ENCODE peak calls at places on chromosomes 3 and 15, in ten cellular contexts. B, V, F, X, C, N, T, L, H and J are unnamed samples.

GRCh38 chr15:77578641-77579372 is 53.9 kb downstream of the LINGO1 start:
- DNase-seq in H (no peak), L (no peak), C (no peak), V (no peak), F (no peak), X (no peak), B (no peak), T (no peak), N (no peak), J (no peak)

GRCh38 chr3:98013428-98014349 is 21.4 kb downstream of the GABRR3 start:
- DNase-seq in H (no peak), N (no peak), L (peak), V (no peak), X (peak), T (no peak), B (peak), C (no peak), F (no peak), J (no peak)

GRCh38 chr3:94544131-94544530 is 481.3 kb downstream of the NSUN3 start:
- DNase-seq in N (no peak), F (no peak), H (no peak), V (no peak), T (no peak), C (no peak), L (no peak), X (no peak), B (no peak), J (no peak)

GRCh38 chr3:61875976-61876671 is 314.8 kb downstream of the PTPRG start:
- DNase-seq in C (no peak), X (no peak), V (no peak), T (no peak), B (no peak), L (no peak), N (no peak), H (no peak), F (no peak), J (no peak)

GRCh38 chr15:85727068-85727467 is 67.7 kb downstream of the KLHL25 start:
- DNase-seq in T (no peak), V (no peak), F (no peak), L (peak), B (peak), C (no peak), N (no peak), X (no peak), H (no peak), J (no peak)

GRCh38 chr3:30319713-30320112 is 286.7 kb upstream of the TGFBR2 start:
- DNase-seq in V (no peak), F (no peak), N (no peak), C (peak), H (peak), L (peak), X (peak), T (no peak), B (peak), J (peak)

GRCh38 chr15:69849232-69849610 is 248.5 kb downstream of the TLE3 start:
- DNase-seq in B (no peak), F (no peak), H (no peak), C (no peak), V (no peak), N (no peak), T (no peak), X (no peak), L (no peak), J (no peak)

GRCh38 chr3:13063225-13063624 is 10.0 kb downstream of the IQSEC1 start:
- DNase-seq in F (no peak), N (no peak), L (no peak), X (no peak), B (no peak), T (no peak), H (no peak), V (no peak), C (no peak), J (no peak)

GRCh38 chr15:59371458-59372351 is 966 bp downstream of the MYO1E start:
- DNase-seq in B (no peak), F (no peak), C (no peak), H (peak), N (peak), L (peak), V (no peak), T (no peak), X (peak), J (no peak)

GRCh38 chr3:33612641-33613040 is 105.4 kb downstream of the CLASP2 start:
- DNase-seq in T (no peak), H (no peak), L (no peak), V (no peak), B (no peak), C (no peak), F (no peak), N (no peak), X (peak), J (no peak)

GRCh38 chr15:36294359-36294758 is 285.1 kb upstream of the CDIN1 start:
- DNase-seq in N (no peak), C (no peak), X (no peak), L (peak), H (no peak), F (no peak), V (no peak), T (no peak), B (no peak), J (no peak)

GRCh38 chr15:89817701-89818280 is 3.1 kb upstream of the ANPEP start:
- DNase-seq in F (no peak), H (no peak), B (no peak), L (peak), T (no peak), V (no peak), N (no peak), X (no peak), C (no peak), J (peak)

GRCh38 chr3:159765025-159765859 is 223.4 kb upstream of the IL12A start:
- DNase-seq in X (peak), C (peak), T (peak), L (peak), V (no peak), H (peak), B (peak), F (no peak), N (peak), J (peak)

GRCh38 chr3:72042397-72043211 is 257.7 kb upstream of the PROK2 start:
- DNase-seq in N (no peak), F (no peak), L (peak), B (peak), V (no peak), C (no peak), H (no peak), X (no peak), T (no peak), J (peak)

GRCh38 chr3:19216669-19217337 is 68.5 kb downstream of the KCNH8 start:
- DNase-seq in X (no peak), T (no peak), L (no peak), C (peak), B (no peak), N (peak), H (peak), F (no peak), V (no peak), J (no peak)

GRCh38 chr15:87142096-87142495 is 1062.4 kb downstream of the AGBL1 start:
- DNase-seq in C (no peak), T (no peak), B (no peak), X (no peak), V (no peak), F (no peak), L (no peak), N (no peak), H (no peak), J (no peak)

GRCh38 chr3:135125171-135125801 is 330.2 kb downstream of the EPHB1 start:
- DNase-seq in B (peak), X (peak), C (no peak), F (no peak), T (peak), N (no peak), H (no peak), V (no peak), L (peak), J (peak)

GRCh38 chr15:25022233-25022632 is 67.4 kb downstream of the SNRPN start:
- DNase-seq in L (peak), C (no peak), B (peak), X (no peak), N (no peak), H (no peak), T (no peak), F (no peak), V (no peak), J (peak)

GRCh38 chr3:64642327-64643151 is 45.3 kb downstream of the ADAMTS9 start:
- DNase-seq in V (no peak), L (peak), X (no peak), H (no peak), T (no peak), N (no peak), F (no peak), B (no peak), C (no peak), J (no peak)

GRCh38 chr3:43670635-43671522 is 19.9 kb upstream of the ABHD5 start:
- DNase-seq in F (no peak), C (no peak), T (no peak), N (no peak), X (no peak), L (no peak), V (no peak), H (no peak), B (no peak), J (no peak)